ENCODE peak calls at places on chromosomes 12 and 14, in ten cellular contexts. One of them, this sample, is unnamed.

GRCh38 chr12:32365473-32366064 is 33.8 kb upstream of the FGD4 start:
- DNase-seq in stimulated activated naive CD4-positive, alpha-beta T cell: peak
- DNase-seq in psoas muscle: no peak
- DNase-seq in T47D: peak
- DNase-seq in skeletal muscle cell: peak
- DNase-seq in endothelial cell: peak
- DNase-seq in right lobe of liver: no peak
- DNase-seq in midbrain: peak
- DNase-seq in activated CD4-positive, alpha-beta T cell treated with anti-CD3 and anti-CD28 coated beads, Interleukin-2, amount 50 U/mL, for 4 hours: peak
- DNase-seq in kidney tubule cell: peak
- DNase-seq in this sample: peak

GRCh38 chr12:33531261-33531660 is 91.6 kb upstream of the SYT10 start:
- DNase-seq in stimulated activated naive CD4-positive, alpha-beta T cell: no peak
- DNase-seq in psoas muscle: no peak
- DNase-seq in T47D: no peak
- DNase-seq in skeletal muscle cell: no peak
- DNase-seq in endothelial cell: no peak
- DNase-seq in right lobe of liver: no peak
- DNase-seq in midbrain: no peak
- DNase-seq in activated CD4-positive, alpha-beta T cell treated with anti-CD3 and anti-CD28 coated beads, Interleukin-2, amount 50 U/mL, for 4 hours: no peak
- DNase-seq in kidney tubule cell: no peak
- DNase-seq in this sample: no peak

GRCh38 chr12:66273147-66273546 is 29.1 kb upstream of the HELB start:
- DNase-seq in stimulated activated naive CD4-positive, alpha-beta T cell: no peak
- DNase-seq in psoas muscle: no peak
- DNase-seq in T47D: no peak
- DNase-seq in skeletal muscle cell: no peak
- DNase-seq in endothelial cell: no peak
- DNase-seq in right lobe of liver: no peak
- DNase-seq in midbrain: no peak
- DNase-seq in activated CD4-positive, alpha-beta T cell treated with anti-CD3 and anti-CD28 coated beads, Interleukin-2, amount 50 U/mL, for 4 hours: no peak
- DNase-seq in kidney tubule cell: no peak
- DNase-seq in this sample: no peak

GRCh38 chr14:54025661-54026060 is 69.0 kb upstream of the BMP4 start:
- DNase-seq in stimulated activated naive CD4-positive, alpha-beta T cell: no peak
- DNase-seq in psoas muscle: no peak
- DNase-seq in T47D: peak
- DNase-seq in skeletal muscle cell: no peak
- DNase-seq in endothelial cell: no peak
- DNase-seq in right lobe of liver: no peak
- DNase-seq in midbrain: no peak
- DNase-seq in activated CD4-positive, alpha-beta T cell treated with anti-CD3 and anti-CD28 coated beads, Interleukin-2, amount 50 U/mL, for 4 hours: no peak
- DNase-seq in kidney tubule cell: peak
- DNase-seq in this sample: no peak

GRCh38 chr12:98418357-98419075 is 96.9 kb upstream of the TMPO start:
- DNase-seq in stimulated activated naive CD4-positive, alpha-beta T cell: no peak
- DNase-seq in psoas muscle: peak
- DNase-seq in T47D: peak
- DNase-seq in skeletal muscle cell: peak
- DNase-seq in endothelial cell: no peak
- DNase-seq in right lobe of liver: peak
- DNase-seq in midbrain: no peak
- DNase-seq in activated CD4-positive, alpha-beta T cell treated with anti-CD3 and anti-CD28 coated beads, Interleukin-2, amount 50 U/mL, for 4 hours: no peak
- DNase-seq in kidney tubule cell: peak
- DNase-seq in this sample: peak

GRCh38 chr12:124796303-124796957 is 67.2 kb downstream of the SCARB1 start:
- DNase-seq in stimulated activated naive CD4-positive, alpha-beta T cell: no peak
- DNase-seq in psoas muscle: no peak
- DNase-seq in T47D: no peak
- DNase-seq in skeletal muscle cell: no peak
- DNase-seq in endothelial cell: no peak
- DNase-seq in right lobe of liver: no peak
- DNase-seq in midbrain: no peak
- DNase-seq in activated CD4-positive, alpha-beta T cell treated with anti-CD3 and anti-CD28 coated beads, Interleukin-2, amount 50 U/mL, for 4 hours: no peak
- DNase-seq in kidney tubule cell: no peak
- DNase-seq in this sample: no peak

GRCh38 chr14:89217876-89218275 is 199.2 kb downstream of the FOXN3 start:
- DNase-seq in stimulated activated naive CD4-positive, alpha-beta T cell: no peak
- DNase-seq in psoas muscle: no peak
- DNase-seq in T47D: no peak
- DNase-seq in skeletal muscle cell: no peak
- DNase-seq in endothelial cell: no peak
- DNase-seq in right lobe of liver: no peak
- DNase-seq in midbrain: no peak
- DNase-seq in activated CD4-positive, alpha-beta T cell treated with anti-CD3 and anti-CD28 coated beads, Interleukin-2, amount 50 U/mL, for 4 hours: no peak
- DNase-seq in kidney tubule cell: no peak
- DNase-seq in this sample: no peak

GRCh38 chr14:22819191-22819988 is 4.2 kb upstream of the SLC7A7 start:
- DNase-seq in stimulated activated naive CD4-positive, alpha-beta T cell: no peak
- DNase-seq in psoas muscle: no peak
- DNase-seq in T47D: no peak
- DNase-seq in skeletal muscle cell: no peak
- DNase-seq in endothelial cell: peak
- DNase-seq in right lobe of liver: peak
- DNase-seq in midbrain: peak
- DNase-seq in activated CD4-positive, alpha-beta T cell treated with anti-CD3 and anti-CD28 coated beads, Interleukin-2, amount 50 U/mL, for 4 hours: no peak
- DNase-seq in kidney tubule cell: peak
- DNase-seq in this sample: no peak

GRCh38 chr14:92964124-92965109 is 41.5 kb downstream of the CHGA start:
- DNase-seq in stimulated activated naive CD4-positive, alpha-beta T cell: no peak
- DNase-seq in psoas muscle: peak
- DNase-seq in T47D: no peak
- DNase-seq in skeletal muscle cell: no peak
- DNase-seq in endothelial cell: no peak
- DNase-seq in right lobe of liver: peak
- DNase-seq in midbrain: no peak
- DNase-seq in activated CD4-positive, alpha-beta T cell treated with anti-CD3 and anti-CD28 coated beads, Interleukin-2, amount 50 U/mL, for 4 hours: no peak
- DNase-seq in kidney tubule cell: peak
- DNase-seq in this sample: no peak

GRCh38 chr14:56118611-56119181 is 485 bp downstream of the PELI2 start:
- DNase-seq in stimulated activated naive CD4-positive, alpha-beta T cell: peak
- DNase-seq in psoas muscle: peak
- DNase-seq in T47D: no peak
- DNase-seq in skeletal muscle cell: no peak
- DNase-seq in endothelial cell: peak
- DNase-seq in right lobe of liver: peak
- DNase-seq in midbrain: no peak
- DNase-seq in activated CD4-positive, alpha-beta T cell treated with anti-CD3 and anti-CD28 coated beads, Interleukin-2, amount 50 U/mL, for 4 hours: no peak
- DNase-seq in kidney tubule cell: peak
- DNase-seq in this sample: no peak

GRCh38 chr12:37547611-37548010 is 769.0 kb upstream of the ALG10B start:
- DNase-seq in stimulated activated naive CD4-positive, alpha-beta T cell: no peak
- DNase-seq in psoas muscle: no peak
- DNase-seq in T47D: no peak
- DNase-seq in skeletal muscle cell: no peak
- DNase-seq in endothelial cell: no peak
- DNase-seq in right lobe of liver: no peak
- DNase-seq in midbrain: no peak
- DNase-seq in activated CD4-positive, alpha-beta T cell treated with anti-CD3 and anti-CD28 coated beads, Interleukin-2, amount 50 U/mL, for 4 hours: no peak
- DNase-seq in kidney tubule cell: no peak
- DNase-seq in this sample: no peak

GRCh38 chr12:124030510-124030909 is 57.5 kb downstream of the ZNF664 start:
- DNase-seq in stimulated activated naive CD4-positive, alpha-beta T cell: no peak
- DNase-seq in psoas muscle: no peak
- DNase-seq in T47D: no peak
- DNase-seq in skeletal muscle cell: peak
- DNase-seq in endothelial cell: no peak
- DNase-seq in right lobe of liver: no peak
- DNase-seq in midbrain: no peak
- DNase-seq in activated CD4-positive, alpha-beta T cell treated with anti-CD3 and anti-CD28 coated beads, Interleukin-2, amount 50 U/mL, for 4 hours: no peak
- DNase-seq in kidney tubule cell: no peak
- DNase-seq in this sample: peak

GRCh38 chr14:69489495-69489894 is 5.0 kb downstream of the PLEKHD1 start:
- DNase-seq in stimulated activated naive CD4-positive, alpha-beta T cell: no peak
- DNase-seq in psoas muscle: no peak
- DNase-seq in T47D: no peak
- DNase-seq in skeletal muscle cell: no peak
- DNase-seq in endothelial cell: no peak
- DNase-seq in right lobe of liver: peak
- DNase-seq in midbrain: no peak
- DNase-seq in activated CD4-positive, alpha-beta T cell treated with anti-CD3 and anti-CD28 coated beads, Interleukin-2, amount 50 U/mL, for 4 hours: no peak
- DNase-seq in kidney tubule cell: no peak
- DNase-seq in this sample: no peak

GRCh38 chr12:89084751-89085150 is 267.6 kb downstream of the DUSP6 start:
- DNase-seq in stimulated activated naive CD4-positive, alpha-beta T cell: no peak
- DNase-seq in psoas muscle: no peak
- DNase-seq in T47D: no peak
- DNase-seq in skeletal muscle cell: peak
- DNase-seq in endothelial cell: no peak
- DNase-seq in right lobe of liver: no peak
- DNase-seq in midbrain: no peak
- DNase-seq in activated CD4-positive, alpha-beta T cell treated with anti-CD3 and anti-CD28 coated beads, Interleukin-2, amount 50 U/mL, for 4 hours: no peak
- DNase-seq in kidney tubule cell: no peak
- DNase-seq in this sample: no peak

GRCh38 chr12:124720019-124720686 is 143.5 kb downstream of the SCARB1 start:
- DNase-seq in stimulated activated naive CD4-positive, alpha-beta T cell: no peak
- DNase-seq in psoas muscle: no peak
- DNase-seq in T47D: no peak
- DNase-seq in skeletal muscle cell: peak
- DNase-seq in endothelial cell: no peak
- DNase-seq in right lobe of liver: no peak
- DNase-seq in midbrain: no peak
- DNase-seq in activated CD4-positive, alpha-beta T cell treated with anti-CD3 and anti-CD28 coated beads, Interleukin-2, amount 50 U/mL, for 4 hours: no peak
- DNase-seq in kidney tubule cell: peak
- DNase-seq in this sample: no peak

GRCh38 chr12:66668311-66668710 is 10.6 kb downstream of the GRIP1 start:
- DNase-seq in stimulated activated naive CD4-positive, alpha-beta T cell: no peak
- DNase-seq in psoas muscle: no peak
- DNase-seq in T47D: no peak
- DNase-seq in skeletal muscle cell: peak
- DNase-seq in endothelial cell: no peak
- DNase-seq in right lobe of liver: no peak
- DNase-seq in midbrain: no peak
- DNase-seq in activated CD4-positive, alpha-beta T cell treated with anti-CD3 and anti-CD28 coated beads, Interleukin-2, amount 50 U/mL, for 4 hours: no peak
- DNase-seq in kidney tubule cell: no peak
- DNase-seq in this sample: no peak

GRCh38 chr12:79982371-79983062 is 47.6 kb upstream of the PPP1R12A start:
- DNase-seq in stimulated activated naive CD4-positive, alpha-beta T cell: no peak
- DNase-seq in psoas muscle: no peak
- DNase-seq in T47D: no peak
- DNase-seq in skeletal muscle cell: no peak
- DNase-seq in endothelial cell: no peak
- DNase-seq in right lobe of liver: no peak
- DNase-seq in midbrain: no peak
- DNase-seq in activated CD4-positive, alpha-beta T cell treated with anti-CD3 and anti-CD28 coated beads, Interleukin-2, amount 50 U/mL, for 4 hours: no peak
- DNase-seq in kidney tubule cell: no peak
- DNase-seq in this sample: no peak

GRCh38 chr12:40287369-40287975 is 62.7 kb downstream of the LRRK2 start:
- DNase-seq in stimulated activated naive CD4-positive, alpha-beta T cell: no peak
- DNase-seq in psoas muscle: no peak
- DNase-seq in T47D: no peak
- DNase-seq in skeletal muscle cell: no peak
- DNase-seq in endothelial cell: no peak
- DNase-seq in right lobe of liver: no peak
- DNase-seq in midbrain: no peak
- DNase-seq in activated CD4-positive, alpha-beta T cell treated with anti-CD3 and anti-CD28 coated beads, Interleukin-2, amount 50 U/mL, for 4 hours: no peak
- DNase-seq in kidney tubule cell: peak
- DNase-seq in this sample: no peak